ENCODE peak calls at places on chromosomes 1 and 21, in eight cellular contexts. G is iPS-NIHi11; F is natural killer cell; A is NAMALWA; U is DMS 273 treated with DMSO at 0.1 percent for 48 hours; K is SHP77; O is activated CD4-positive, CD25-positive, alpha-beta regulatory T cell; N is hippocampal formation. Q is an unnamed sample.

GRCh38 chr1:74847720-74848119 is 114.8 kb downstream of the TYW3 start:
- DNase-seq in G (no peak), O (no peak), A (no peak), K (no peak), F (no peak), N (no peak), U (no peak), Q (no peak)

GRCh38 chr1:56424744-56425493 is 154.4 kb downstream of the PLPP3 start:
- DNase-seq in K (peak), A (peak), O (no peak), U (peak), F (no peak), N (no peak), G (no peak), Q (peak)

GRCh38 chr1:54480201-54480848 is 67.7 kb upstream of the ACOT11 start:
- DNase-seq in N (no peak), G (no peak), F (no peak), K (no peak), O (no peak), U (no peak), A (no peak), Q (no peak)

GRCh38 chr1:39946216-39946615 is 8.7 kb upstream of the MFSD2A start:
- DNase-seq in N (no peak), O (no peak), K (no peak), F (no peak), G (no peak), A (no peak), U (no peak), Q (no peak)

GRCh38 chr1:156859523-156860112 is 701 bp upstream of the INSRR start:
- DNase-seq in F (peak), U (no peak), N (no peak), G (peak), O (no peak), K (no peak), A (no peak), Q (no peak)

GRCh38 chr1:101175474-101175873 is 61.3 kb upstream of the S1PR1 start:
- DNase-seq in K (no peak), O (no peak), N (no peak), A (no peak), F (no peak), U (no peak), G (no peak), Q (no peak)

GRCh38 chr1:93878501-93878888 is 511 bp downstream of the DNTTIP2 start:
- DNase-seq in G (peak), A (peak), K (no peak), F (peak), U (no peak), O (peak), N (no peak), Q (no peak)

GRCh38 chr21:44260791-44261190 is 906 bp downstream of the DNMT3L start:
- DNase-seq in U (no peak), F (no peak), A (no peak), K (no peak), G (no peak), N (no peak), O (no peak), Q (no peak)

GRCh38 chr1:42681771-42682483 is at the start of gene YBX1:
- DNase-seq in O (peak), K (peak), A (peak), F (peak), U (peak), N (peak), G (peak), Q (peak)

GRCh38 chr1:30315185-30315960 is 408.0 kb downstream of the MATN1 start:
- DNase-seq in A (peak), K (peak), G (no peak), U (no peak), N (no peak), O (no peak), F (peak), Q (no peak)

GRCh38 chr1:174626031-174627020 is 178.6 kb downstream of the GPR52 start:
- DNase-seq in U (no peak), G (no peak), F (no peak), N (no peak), K (no peak), A (no peak), O (no peak), Q (no peak)

GRCh38 chr1:208829601-208830000 is 585.4 kb upstream of the PLXNA2 start:
- DNase-seq in K (no peak), O (no peak), U (no peak), A (no peak), G (no peak), F (no peak), N (no peak), Q (no peak)

GRCh38 chr1:203772836-203773235 is 7.9 kb downstream of the LAX1 start:
- DNase-seq in N (no peak), K (no peak), F (no peak), U (no peak), A (no peak), O (no peak), G (no peak), Q (no peak)

Q was measured in NCI-H1694 treated with DMSO at 0.1 percent for 48 hours.